ENCODE peak calls at places on chromosomes 5 and 9, in four cellular contexts. N is foreskin fibroblast, D is ovary, I is testis. X is an unnamed sample.

GRCh38 chr9:69175488-69175872 is 1.4 kb downstream of the TJP2 start:
- DNase-seq in N (peak), D (no peak), I (no peak), X (no peak)

GRCh38 chr5:123300266-123300665 is 122.9 kb downstream of the CEP120 start:
- DNase-seq in I (no peak), N (no peak), D (no peak), X (no peak)

GRCh38 chr9:114314881-114315722 is 7.8 kb upstream of the ORM1 start:
- DNase-seq in N (no peak), D (peak), I (peak), X (no peak)

GRCh38 chr9:35162605-35163315 is 951 bp downstream of the UNC13B start:
- DNase-seq in D (no peak), I (no peak), N (no peak), X (no peak)

GRCh38 chr5:14039576-14039975 is 95.1 kb upstream of the DNAH5 start:
- DNase-seq in D (no peak), N (no peak), I (no peak), X (no peak)

GRCh38 chr5:158287643-158288228 is 428.8 kb upstream of the CLINT1 start:
- DNase-seq in D (peak), N (peak), I (no peak), X (peak)

GRCh38 chr9:22041792-22042191 is 32.7 kb upstream of the CDKN2B start:
- DNase-seq in N (peak), D (no peak), I (no peak), X (no peak)

GRCh38 chr9:97830884-97831829 is 21.9 kb upstream of the FOXE1 start:
- DNase-seq in N (no peak), D (no peak), I (no peak), X (no peak)

GRCh38 chr5:1140188-1140817 is 28.4 kb upstream of the SLC12A7 start:
- DNase-seq in N (no peak), D (peak), I (peak), X (no peak)

GRCh38 chr5:177491429-177491945 is 5.9 kb downstream of the PDLIM7 start:
- DNase-seq in N (no peak), I (peak), D (no peak), X (no peak)

GRCh38 chr9:77707696-77708095 is 59.6 kb upstream of the GNA14 start:
- DNase-seq in I (no peak), D (peak), N (peak), X (peak)

GRCh38 chr9:114164191-114164794 is 9.0 kb downstream of the COL27A1 start:
- DNase-seq in I (no peak), N (no peak), D (no peak), X (no peak)

GRCh38 chr9:76866689-76867088 is 39.2 kb downstream of the PRUNE2 start:
- DNase-seq in N (peak), D (no peak), I (no peak), X (peak)

GRCh38 chr9:122444366-122444765 is 33.4 kb downstream of the OR1J1 start:
- DNase-seq in I (no peak), N (peak), D (no peak), X (peak)

GRCh38 chr9:108813951-108814601 is 41.7 kb downstream of the ACTL7B start:
- DNase-seq in D (no peak), N (peak), I (no peak), X (peak)
- TF ChIP-seq CTCF in D (no peak), N (peak), I (no peak), X (peak)

DNA sequence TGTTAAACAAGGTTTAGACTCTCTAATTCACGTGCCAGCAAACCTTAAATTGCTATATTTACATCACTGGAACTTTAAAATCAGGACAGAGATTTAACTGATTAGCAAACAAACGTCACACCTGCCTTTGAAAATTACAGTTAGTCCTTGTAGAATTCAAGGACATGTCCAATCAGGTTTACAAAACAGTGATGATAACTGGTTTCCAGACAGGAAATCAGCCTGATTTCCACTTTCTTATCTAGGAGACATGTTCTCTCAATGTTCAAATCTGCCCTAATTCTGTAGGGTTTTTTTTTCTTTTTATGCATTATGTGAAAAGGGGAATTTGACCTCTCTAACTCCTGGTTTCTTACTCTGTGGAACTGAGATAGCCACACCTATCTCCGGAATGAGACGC is 26.4 kb downstream of the SPINK5 start:
- DNase-seq in N (no peak), I (no peak), D (no peak), X (no peak)
- TF ChIP-seq CTCF in N (no peak), I (no peak), D (no peak), X (no peak)

GRCh38 chr9:129383415-129384088 is 205.5 kb upstream of the IER5L start:
- DNase-seq in I (peak), D (peak), N (peak), X (peak)
- TF ChIP-seq CTCF in I (no peak), D (peak), N (no peak), X (no peak)

GRCh38 chr5:112846556-112846955 is 14.5 kb upstream of the SRP19 start:
- DNase-seq in D (no peak), I (no peak), N (no peak), X (no peak)

GRCh38 chr5:112847306-112847705 is 13.8 kb upstream of the SRP19 start:
- DNase-seq in N (no peak), D (no peak), I (no peak), X (no peak)

GRCh38 chr5:112854651-112855050 is 6.4 kb upstream of the SRP19 start:
- DNase-seq in D (no peak), I (no peak), N (no peak), X (no peak)

GRCh38 chr5:112848116-112848811 is 12.8 kb upstream of the SRP19 start:
- DNase-seq in N (peak), D (no peak), I (no peak), X (peak)

DNA sequence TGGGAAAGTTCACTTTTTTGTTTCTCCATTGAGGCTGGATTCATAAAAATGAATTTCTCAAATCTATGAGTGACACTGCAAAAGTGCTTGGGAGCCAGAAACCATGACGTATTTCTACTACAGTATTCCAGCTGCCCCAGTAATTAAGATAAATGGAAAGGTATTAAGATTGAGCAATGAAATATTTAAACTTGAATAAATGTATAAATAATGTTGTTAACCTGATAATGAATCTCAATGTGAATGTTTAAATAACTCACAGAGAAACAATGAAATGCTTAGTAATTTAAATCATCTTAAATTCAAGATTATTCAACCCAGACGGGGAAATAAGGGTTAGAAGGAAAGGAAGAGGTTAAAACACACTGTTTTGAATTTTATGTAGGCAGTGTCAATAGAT is 11.2 kb upstream of the SRP19 start:
- DNase-seq in N (no peak), D (no peak), I (no peak), X (no peak)
- TF ChIP-seq CTCF in N (no peak), D (no peak), I (no peak), X (no peak)

DNA sequence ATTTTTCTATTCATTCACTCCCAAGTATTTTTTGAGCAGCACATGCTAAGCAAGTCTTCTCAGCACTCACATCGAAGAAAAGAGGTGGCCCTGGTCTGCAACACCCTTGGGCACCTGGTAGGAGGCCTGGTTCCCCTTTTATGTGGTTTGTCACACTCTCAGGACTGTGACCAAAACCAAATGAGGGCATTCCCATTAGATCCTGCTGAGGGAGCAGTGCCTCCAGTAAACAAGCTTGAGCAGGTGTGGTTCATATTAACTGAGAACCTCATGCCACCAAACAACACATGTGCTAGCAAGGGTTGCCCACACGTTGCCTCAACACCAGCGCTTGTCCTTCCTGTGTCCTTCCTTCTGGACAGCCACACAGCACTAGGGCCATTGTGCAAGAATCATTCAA is 26.9 kb upstream of the SYK start:
- DNase-seq in N (no peak), D (no peak), I (no peak), X (no peak)
- TF ChIP-seq CTCF in N (no peak), D (no peak), I (no peak), X (no peak)

GRCh38 chr5:67541869-67542268 is 345.3 kb upstream of the CD180 start:
- DNase-seq in D (no peak), I (no peak), N (no peak), X (no peak)

GRCh38 chr5:67537439-67538342 is 341.1 kb upstream of the CD180 start:
- DNase-seq in D (peak), N (no peak), I (no peak), X (no peak)

GRCh38 chr5:67536892-67537291 is 340.3 kb upstream of the CD180 start:
- DNase-seq in I (no peak), D (no peak), N (no peak), X (no peak)

GRCh38 chr5:67538855-67539506 is 342.4 kb upstream of the CD180 start:
- DNase-seq in D (no peak), N (no peak), I (no peak), X (no peak)

GRCh38 chr5:67538343-67538670 is 341.7 kb upstream of the CD180 start:
- DNase-seq in D (peak), I (no peak), N (no peak), X (no peak)
- TF ChIP-seq CTCF in D (no peak), I (no peak), N (no peak), X (no peak)

GRCh38 chr9:107999011-107999410 is 509.4 kb upstream of the KLF4 start:
- DNase-seq in I (no peak), N (no peak), D (no peak), X (no peak)

GRCh38 chr9:107999890-108000289 is 510.3 kb upstream of the KLF4 start:
- DNase-seq in N (no peak), I (no peak), D (no peak), X (no peak)

GRCh38 chr9:108001219-108001618 is 511.6 kb upstream of the KLF4 start:
- DNase-seq in D (no peak), N (no peak), I (no peak), X (no peak)

GRCh38 chr9:108003551-108003950 is 514.0 kb upstream of the KLF4 start:
- DNase-seq in D (no peak), I (no peak), N (no peak), X (no peak)

GRCh38 chr9:108002296-108003056 is 512.9 kb upstream of the KLF4 start:
- DNase-seq in D (peak), N (no peak), I (peak), X (peak)
- TF ChIP-seq CTCF in D (no peak), N (no peak), I (no peak), X (no peak)

DNA sequence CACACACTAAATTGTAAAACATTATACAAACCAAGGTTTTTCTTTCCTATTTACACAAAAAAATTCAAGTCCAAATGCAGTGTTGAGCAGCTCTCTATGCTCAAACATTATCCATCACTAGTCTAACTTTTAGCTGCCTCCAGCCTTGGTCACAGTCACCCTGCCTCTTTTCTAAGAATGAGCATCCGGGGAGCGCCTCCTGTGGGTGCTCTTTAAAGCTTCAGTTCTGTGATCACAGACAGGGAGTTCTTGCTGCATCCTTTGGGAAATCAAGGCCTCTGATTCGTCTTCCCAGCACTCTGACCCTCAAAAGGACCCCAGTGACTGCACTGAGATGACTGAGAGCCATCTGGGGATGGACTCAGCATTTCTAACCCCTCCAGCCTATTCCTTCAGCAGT is 289.6 kb downstream of the SEC61B start:
- DNase-seq in D (no peak), I (no peak), N (no peak), X (no peak)
- TF ChIP-seq CTCF in D (no peak), I (no peak), N (peak), X (no peak)

DNA sequence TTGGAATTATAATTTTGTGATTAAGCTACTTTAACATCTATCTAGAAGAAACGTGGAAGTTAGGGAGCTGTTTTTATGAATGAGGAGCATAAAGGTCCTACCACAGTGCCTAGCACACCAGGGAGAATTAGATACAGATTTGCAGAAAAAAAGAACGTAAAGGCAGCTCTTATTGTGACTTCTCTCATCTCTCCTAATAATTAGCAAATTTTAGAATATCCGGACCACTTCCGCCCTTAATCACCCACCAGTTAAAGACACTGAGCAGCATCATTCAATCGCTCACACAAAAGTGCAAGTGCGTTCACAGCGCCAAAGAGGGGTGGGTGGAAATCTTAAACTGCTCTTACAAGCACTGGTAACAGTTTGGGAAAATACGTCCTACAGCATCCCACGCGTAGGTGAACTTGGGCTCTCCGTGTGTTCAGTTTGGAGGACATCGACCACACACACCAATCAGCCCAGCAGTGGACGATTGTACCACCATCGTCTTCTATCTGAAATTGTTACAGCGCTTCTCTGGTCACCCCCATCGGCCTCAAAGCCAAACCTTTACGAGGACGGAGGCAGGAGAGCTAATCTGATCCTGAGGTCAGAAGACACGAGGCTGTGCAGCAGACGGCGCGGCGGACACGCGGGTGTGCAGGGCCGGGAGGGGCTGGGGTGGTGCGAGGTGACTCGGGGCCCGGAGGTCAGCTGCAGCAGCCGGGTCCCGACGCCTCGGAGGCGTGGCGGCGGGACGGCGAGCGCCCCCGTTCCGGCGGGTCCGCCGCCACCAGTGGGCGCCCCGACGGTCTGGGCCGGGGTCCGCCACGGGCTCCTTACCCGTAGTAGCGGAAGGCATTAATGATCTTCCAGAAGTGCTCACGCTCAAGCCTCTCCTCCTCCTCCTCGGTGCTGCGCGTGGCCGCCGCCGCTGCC is 646 bp downstream of the CARNMT1 start:
- DNase-seq in N (peak), I (peak), D (peak), X (no peak)
- TF ChIP-seq CTCF in N (no peak), I (no peak), D (peak), X (no peak)